ENCODE peak calls at places on chromosome 4, in ten cellular contexts. One of them, this sample, is unnamed.

GRCh38 chr4:89469930-89470375 is 162.4 kb upstream of the GPRIN3 start:
- DNase-seq in posterior cingulate gyrus: no peak
- DNase-seq in adrenal gland: no peak
- DNase-seq in CD8-positive, alpha-beta memory T cell: no peak
- DNase-seq in AG08395: peak
- DNase-seq in cerebellar cortex: no peak
- DNase-seq in fibroblast of pulmonary artery: peak
- DNase-seq in breast epithelium: no peak
- DNase-seq in PC-3: peak
- DNase-seq in AG09309: peak
- DNase-seq in this sample: no peak

GRCh38 chr4:2887343-2887742 is 43.7 kb downstream of the ADD1 start:
- DNase-seq in posterior cingulate gyrus: no peak
- DNase-seq in adrenal gland: no peak
- DNase-seq in CD8-positive, alpha-beta memory T cell: no peak
- DNase-seq in AG08395: no peak
- DNase-seq in cerebellar cortex: no peak
- DNase-seq in fibroblast of pulmonary artery: no peak
- DNase-seq in breast epithelium: no peak
- DNase-seq in PC-3: no peak
- DNase-seq in AG09309: no peak
- DNase-seq in this sample: no peak

GRCh38 chr4:31575504-31575903 is 855.3 kb downstream of the PCDH7 start:
- DNase-seq in posterior cingulate gyrus: no peak
- DNase-seq in adrenal gland: no peak
- DNase-seq in CD8-positive, alpha-beta memory T cell: no peak
- DNase-seq in AG08395: no peak
- DNase-seq in cerebellar cortex: no peak
- DNase-seq in fibroblast of pulmonary artery: no peak
- DNase-seq in breast epithelium: no peak
- DNase-seq in PC-3: no peak
- DNase-seq in AG09309: no peak
- DNase-seq in this sample: no peak

GRCh38 chr4:109434007-109434792 is 585 bp downstream of the SEC24B start:
- DNase-seq in posterior cingulate gyrus: peak
- DNase-seq in adrenal gland: peak
- DNase-seq in CD8-positive, alpha-beta memory T cell: no peak
- DNase-seq in AG08395: peak
- DNase-seq in cerebellar cortex: peak
- DNase-seq in fibroblast of pulmonary artery: peak
- DNase-seq in breast epithelium: no peak
- DNase-seq in PC-3: peak
- DNase-seq in AG09309: no peak
- DNase-seq in this sample: peak

GRCh38 chr4:40629401-40630334 is at the start of gene RBM47:
- DNase-seq in posterior cingulate gyrus: peak
- DNase-seq in adrenal gland: peak
- DNase-seq in CD8-positive, alpha-beta memory T cell: no peak
- DNase-seq in AG08395: peak
- DNase-seq in cerebellar cortex: peak
- DNase-seq in fibroblast of pulmonary artery: peak
- DNase-seq in breast epithelium: peak
- DNase-seq in PC-3: peak
- DNase-seq in AG09309: no peak
- DNase-seq in this sample: peak

GRCh38 chr4:179465131-179465797 is 2023.0 kb upstream of the AGA start:
- DNase-seq in posterior cingulate gyrus: no peak
- DNase-seq in adrenal gland: no peak
- DNase-seq in CD8-positive, alpha-beta memory T cell: no peak
- DNase-seq in AG08395: no peak
- DNase-seq in cerebellar cortex: no peak
- DNase-seq in fibroblast of pulmonary artery: peak
- DNase-seq in breast epithelium: no peak
- DNase-seq in PC-3: peak
- DNase-seq in AG09309: no peak
- DNase-seq in this sample: no peak

GRCh38 chr4:44928062-44928380 is 201.7 kb upstream of the GNPDA2 start:
- DNase-seq in posterior cingulate gyrus: no peak
- DNase-seq in adrenal gland: no peak
- DNase-seq in CD8-positive, alpha-beta memory T cell: no peak
- DNase-seq in AG08395: no peak
- DNase-seq in cerebellar cortex: peak
- DNase-seq in fibroblast of pulmonary artery: no peak
- DNase-seq in breast epithelium: no peak
- DNase-seq in PC-3: no peak
- DNase-seq in AG09309: no peak
- DNase-seq in this sample: no peak

GRCh38 chr4:112127048-112127637 is 18.1 kb upstream of the FAM241A start:
- DNase-seq in posterior cingulate gyrus: no peak
- DNase-seq in adrenal gland: no peak
- DNase-seq in CD8-positive, alpha-beta memory T cell: no peak
- DNase-seq in AG08395: no peak
- DNase-seq in cerebellar cortex: no peak
- DNase-seq in fibroblast of pulmonary artery: no peak
- DNase-seq in breast epithelium: no peak
- DNase-seq in PC-3: no peak
- DNase-seq in AG09309: no peak
- DNase-seq in this sample: no peak

GRCh38 chr4:187484186-187484585 is 511.4 kb upstream of the ZFP42 start:
- DNase-seq in posterior cingulate gyrus: no peak
- DNase-seq in adrenal gland: no peak
- DNase-seq in CD8-positive, alpha-beta memory T cell: no peak
- DNase-seq in AG08395: no peak
- DNase-seq in cerebellar cortex: no peak
- DNase-seq in fibroblast of pulmonary artery: no peak
- DNase-seq in breast epithelium: no peak
- DNase-seq in PC-3: no peak
- DNase-seq in AG09309: no peak
- DNase-seq in this sample: no peak

GRCh38 chr4:8735236-8736082 is 136.2 kb downstream of the HMX1 start:
- DNase-seq in posterior cingulate gyrus: no peak
- DNase-seq in adrenal gland: no peak
- DNase-seq in CD8-positive, alpha-beta memory T cell: no peak
- DNase-seq in AG08395: no peak
- DNase-seq in cerebellar cortex: no peak
- DNase-seq in fibroblast of pulmonary artery: no peak
- DNase-seq in breast epithelium: no peak
- DNase-seq in PC-3: no peak
- DNase-seq in AG09309: no peak
- DNase-seq in this sample: no peak

GRCh38 chr4:81771721-81772120 is 300.0 kb upstream of the RASGEF1B start:
- DNase-seq in posterior cingulate gyrus: no peak
- DNase-seq in adrenal gland: no peak
- DNase-seq in CD8-positive, alpha-beta memory T cell: no peak
- DNase-seq in AG08395: no peak
- DNase-seq in cerebellar cortex: no peak
- DNase-seq in fibroblast of pulmonary artery: no peak
- DNase-seq in breast epithelium: no peak
- DNase-seq in PC-3: no peak
- DNase-seq in AG09309: no peak
- DNase-seq in this sample: no peak

GRCh38 chr4:159747983-159748382 is 645.1 kb downstream of the RAPGEF2 start:
- DNase-seq in posterior cingulate gyrus: no peak
- DNase-seq in adrenal gland: no peak
- DNase-seq in CD8-positive, alpha-beta memory T cell: no peak
- DNase-seq in AG08395: no peak
- DNase-seq in cerebellar cortex: no peak
- DNase-seq in fibroblast of pulmonary artery: no peak
- DNase-seq in breast epithelium: no peak
- DNase-seq in PC-3: no peak
- DNase-seq in AG09309: no peak
- DNase-seq in this sample: no peak

GRCh38 chr4:27442146-27442545 is 581.5 kb downstream of the STIM2 start:
- DNase-seq in posterior cingulate gyrus: no peak
- DNase-seq in adrenal gland: no peak
- DNase-seq in CD8-positive, alpha-beta memory T cell: no peak
- DNase-seq in AG08395: no peak
- DNase-seq in cerebellar cortex: no peak
- DNase-seq in fibroblast of pulmonary artery: peak
- DNase-seq in breast epithelium: no peak
- DNase-seq in PC-3: peak
- DNase-seq in AG09309: no peak
- DNase-seq in this sample: no peak

GRCh38 chr4:6465985-6466384 is 6.4 kb downstream of the PPP2R2C start:
- DNase-seq in posterior cingulate gyrus: no peak
- DNase-seq in adrenal gland: no peak
- DNase-seq in CD8-positive, alpha-beta memory T cell: no peak
- DNase-seq in AG08395: no peak
- DNase-seq in cerebellar cortex: no peak
- DNase-seq in fibroblast of pulmonary artery: no peak
- DNase-seq in breast epithelium: no peak
- DNase-seq in PC-3: no peak
- DNase-seq in AG09309: no peak
- DNase-seq in this sample: no peak

GRCh38 chr4:128502818-128503527 is 215.4 kb upstream of the PGRMC2 start:
- DNase-seq in posterior cingulate gyrus: no peak
- DNase-seq in adrenal gland: no peak
- DNase-seq in CD8-positive, alpha-beta memory T cell: no peak
- DNase-seq in AG08395: no peak
- DNase-seq in cerebellar cortex: no peak
- DNase-seq in fibroblast of pulmonary artery: no peak
- DNase-seq in breast epithelium: no peak
- DNase-seq in PC-3: no peak
- DNase-seq in AG09309: no peak
- DNase-seq in this sample: no peak

GRCh38 chr4:119103263-119103662 is 32.4 kb upstream of the MYOZ2 start:
- DNase-seq in posterior cingulate gyrus: no peak
- DNase-seq in adrenal gland: peak
- DNase-seq in CD8-positive, alpha-beta memory T cell: no peak
- DNase-seq in AG08395: peak
- DNase-seq in cerebellar cortex: no peak
- DNase-seq in fibroblast of pulmonary artery: peak
- DNase-seq in breast epithelium: peak
- DNase-seq in PC-3: peak
- DNase-seq in AG09309: peak
- DNase-seq in this sample: no peak

GRCh38 chr4:144353240-144353639 is 212.7 kb upstream of the GYPA start:
- DNase-seq in posterior cingulate gyrus: no peak
- DNase-seq in adrenal gland: no peak
- DNase-seq in CD8-positive, alpha-beta memory T cell: no peak
- DNase-seq in AG08395: no peak
- DNase-seq in cerebellar cortex: peak
- DNase-seq in fibroblast of pulmonary artery: no peak
- DNase-seq in breast epithelium: peak
- DNase-seq in PC-3: no peak
- DNase-seq in AG09309: no peak
- DNase-seq in this sample: no peak

GRCh38 chr4:26238782-26239647 is 81.8 kb upstream of the RBPJ start:
- DNase-seq in posterior cingulate gyrus: no peak
- DNase-seq in adrenal gland: no peak
- DNase-seq in CD8-positive, alpha-beta memory T cell: no peak
- DNase-seq in AG08395: peak
- DNase-seq in cerebellar cortex: peak
- DNase-seq in fibroblast of pulmonary artery: peak
- DNase-seq in breast epithelium: no peak
- DNase-seq in PC-3: peak
- DNase-seq in AG09309: no peak
- DNase-seq in this sample: no peak

GRCh38 chr4:38279650-38280322 is 319.6 kb downstream of the PTTG2 start:
- DNase-seq in posterior cingulate gyrus: no peak
- DNase-seq in adrenal gland: no peak
- DNase-seq in CD8-positive, alpha-beta memory T cell: no peak
- DNase-seq in AG08395: no peak
- DNase-seq in cerebellar cortex: no peak
- DNase-seq in fibroblast of pulmonary artery: no peak
- DNase-seq in breast epithelium: no peak
- DNase-seq in PC-3: no peak
- DNase-seq in AG09309: no peak
- DNase-seq in this sample: no peak

GRCh38 chr4:111602848-111603247 is 542.4 kb upstream of the FAM241A start:
- DNase-seq in posterior cingulate gyrus: no peak
- DNase-seq in adrenal gland: no peak
- DNase-seq in CD8-positive, alpha-beta memory T cell: no peak
- DNase-seq in AG08395: peak
- DNase-seq in cerebellar cortex: no peak
- DNase-seq in fibroblast of pulmonary artery: peak
- DNase-seq in breast epithelium: no peak
- DNase-seq in PC-3: peak
- DNase-seq in AG09309: no peak
- DNase-seq in this sample: no peak

GRCh38 chr4:10057023-10057395 is 35.7 kb upstream of the SLC2A9 start:
- DNase-seq in posterior cingulate gyrus: no peak
- DNase-seq in adrenal gland: no peak
- DNase-seq in CD8-positive, alpha-beta memory T cell: no peak
- DNase-seq in AG08395: no peak
- DNase-seq in cerebellar cortex: no peak
- DNase-seq in fibroblast of pulmonary artery: no peak
- DNase-seq in breast epithelium: no peak
- DNase-seq in PC-3: no peak
- DNase-seq in AG09309: no peak
- DNase-seq in this sample: no peak

GRCh38 chr4:99157478-99157935 is 13.4 kb upstream of the ADH4 start:
- DNase-seq in posterior cingulate gyrus: no peak
- DNase-seq in adrenal gland: no peak
- DNase-seq in CD8-positive, alpha-beta memory T cell: no peak
- DNase-seq in AG08395: no peak
- DNase-seq in cerebellar cortex: no peak
- DNase-seq in fibroblast of pulmonary artery: no peak
- DNase-seq in breast epithelium: no peak
- DNase-seq in PC-3: no peak
- DNase-seq in AG09309: no peak
- DNase-seq in this sample: no peak

GRCh38 chr4:76570141-76570989 is 135.3 kb downstream of the SHROOM3 start:
- DNase-seq in posterior cingulate gyrus: no peak
- DNase-seq in adrenal gland: no peak
- DNase-seq in CD8-positive, alpha-beta memory T cell: no peak
- DNase-seq in AG08395: peak
- DNase-seq in cerebellar cortex: no peak
- DNase-seq in fibroblast of pulmonary artery: no peak
- DNase-seq in breast epithelium: no peak
- DNase-seq in PC-3: peak
- DNase-seq in AG09309: no peak
- DNase-seq in this sample: no peak

GRCh38 chr4:142706381-142706780 is 139.7 kb downstream of the INPP4B start:
- DNase-seq in posterior cingulate gyrus: no peak
- DNase-seq in adrenal gland: no peak
- DNase-seq in CD8-positive, alpha-beta memory T cell: no peak
- DNase-seq in AG08395: no peak
- DNase-seq in cerebellar cortex: no peak
- DNase-seq in fibroblast of pulmonary artery: no peak
- DNase-seq in breast epithelium: no peak
- DNase-seq in PC-3: no peak
- DNase-seq in AG09309: no peak
- DNase-seq in this sample: no peak

This sample was measured in CD4-positive, alpha-beta T cell.